ENCODE peak calls at places on chromosomes 16 and 17, in four cellular contexts. W is A549, I is PC-3, B is left ventricle myocardium inferior. K is an unnamed sample.
A peak's percentile ranks its signal among the peaks of the same experiment; 100 is the strongest.

GRCh38 chr17:6556121-6557039 is at the start of gene PITPNM3:
- DNase-seq in W (no peak), I (peak; percentile 38), B (no peak), K (no peak)

GRCh38 chr16:8949536-8950418 is 13.9 kb downstream of the USP7 start:
- DNase-seq in W (no peak), I (no peak), B (no peak), K (no peak)

GRCh38 chr16:64544859-64545258 is 577.0 kb downstream of the CDH11 start:
- DNase-seq in W (no peak), I (no peak), B (no peak), K (no peak)

GRCh38 chr17:37111329-37111728 is 162.6 kb downstream of the AATF start:
- DNase-seq in W (no peak), I (no peak), B (no peak), K (no peak)

GRCh38 chr17:57817299-57817698 is 32.5 kb downstream of the MRPS23 start:
- DNase-seq in W (no peak), I (no peak), B (no peak), K (no peak)

GRCh38 chr17:1709403-1709891 is 730 bp downstream of the TLCD2 start:
- DNase-seq in W (no peak), I (no peak), B (no peak), K (no peak)

GRCh38 chr16:21598676-21599157 is 660 bp upstream of the METTL9 start:
- DNase-seq in W (no peak), I (no peak), B (no peak), K (no peak)

GRCh38 chr17:64765191-64765889 is 103.2 kb upstream of the SMURF2 start:
- DNase-seq in W (no peak), I (peak; percentile 71), B (no peak), K (no peak)

GRCh38 chr17:74164446-74165045 is 38.9 kb upstream of the RPL38 start:
- DNase-seq in W (no peak), I (no peak), B (no peak), K (no peak)

GRCh38 chr17:40327735-40328385 is 18.9 kb downstream of the RARA start:
- DNase-seq in W (no peak), I (no peak), B (peak; percentile 71), K (no peak)

GRCh38 chr17:18026408-18026776 is 12.6 kb downstream of the ATPAF2 start:
- DNase-seq in W (no peak), I (peak; percentile 14), B (peak; percentile 56), K (peak; percentile 50)

GRCh38 chr17:74513987-74514631 is 17.2 kb downstream of the CD300LB start:
- DNase-seq in W (peak; percentile 55), I (peak; percentile 46), B (no peak), K (peak; percentile 18)

GRCh38 chr17:41004397-41004796 is 4.5 kb downstream of the KRTAP3-1 start:
- DNase-seq in W (no peak), I (no peak), B (no peak), K (no peak)

GRCh38 chr17:46896991-46897390 is 26.0 kb upstream of the GOSR2 start:
- DNase-seq in W (no peak), I (no peak), B (no peak), K (no peak)

GRCh38 chr17:76275382-76276068 is 10.4 kb downstream of the UBALD2 start:
- DNase-seq in W (no peak), I (no peak), B (no peak), K (no peak)

GRCh38 chr17:38590988-38591758 is 14.6 kb downstream of the SRCIN1 start:
- DNase-seq in W (no peak), I (peak; percentile 62), B (no peak), K (no peak)

GRCh38 chr17:39921323-39921722 is 2.9 kb upstream of the GSDMB start:
- DNase-seq in W (no peak), I (no peak), B (no peak), K (no peak)

GRCh38 chr17:37309051-37309450 is 66.7 kb upstream of the C17orf78 start:
- DNase-seq in W (no peak), I (no peak), B (no peak), K (no peak)

GRCh38 chr17:60161598-60162330 is 12.0 kb downstream of the CA4 start:
- DNase-seq in W (no peak), I (no peak), B (no peak), K (no peak)

GRCh38 chr17:4672055-4672630 is 30.7 kb upstream of the ALOX15 start:
- DNase-seq in W (no peak), I (no peak), B (no peak), K (no peak)

GRCh38 chr17:44095388-44095646 is 24.8 kb downstream of the G6PC3 start:
- DNase-seq in W (no peak), I (no peak), B (no peak), K (no peak)

GRCh38 chr16:4614571-4615388 is at the start of gene UBALD1:
- DNase-seq in W (peak; percentile 89), I (peak; percentile 88), B (peak; percentile 87), K (peak; percentile 44)

GRCh38 chr16:3158498-3159314 is 23.9 kb downstream of the ZNF213 start:
- DNase-seq in W (peak; percentile 95), I (peak; percentile 83), B (peak; percentile 83), K (peak; percentile 49)

GRCh38 chr17:78707923-78708322 is 74.2 kb downstream of the CYTH1 start:
- DNase-seq in W (no peak), I (no peak), B (no peak), K (no peak)

GRCh38 chr17:78708510-78708973 is 73.5 kb downstream of the CYTH1 start:
- DNase-seq in W (peak; percentile 99), I (peak; percentile 90), B (peak; percentile 65), K (peak; percentile 65)

GRCh38 chr17:78709688-78710290 is 72.3 kb downstream of the CYTH1 start:
- DNase-seq in W (no peak), I (no peak), B (no peak), K (no peak)

GRCh38 chr17:78710607-78711006 is 71.5 kb downstream of the CYTH1 start:
- DNase-seq in W (no peak), I (no peak), B (no peak), K (no peak)

DNA sequence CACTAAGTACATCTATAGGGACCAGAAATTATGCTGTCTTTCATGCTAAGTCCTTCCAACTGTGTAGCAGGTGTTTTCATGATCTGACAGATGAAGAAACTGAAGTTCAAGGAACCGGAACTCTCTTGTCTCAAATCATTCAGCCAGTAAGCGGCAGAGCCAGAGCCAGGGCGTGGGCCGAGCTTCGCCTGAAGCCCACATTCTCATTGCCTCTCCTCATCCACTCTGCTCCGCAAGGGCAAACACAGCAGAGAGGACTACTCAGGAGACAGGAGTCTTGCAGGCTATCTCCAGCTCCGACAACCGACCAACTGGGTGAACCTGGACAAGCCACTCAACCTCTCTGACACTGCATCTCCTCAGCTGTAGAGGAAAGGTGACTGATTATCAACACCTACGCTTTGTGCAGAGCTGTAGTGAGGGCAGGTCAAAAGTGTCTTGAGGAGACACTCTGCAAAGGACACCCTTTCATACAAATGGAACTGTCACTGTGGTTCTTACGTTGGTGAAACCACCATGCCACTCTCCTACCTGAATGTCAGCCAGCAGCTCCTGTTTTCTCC is 72.9 kb downstream of the CYTH1 start:
- DNase-seq in W (no peak), I (no peak), B (no peak), K (no peak)
- H3K4me3 ChIP-seq in W (no peak overlapping the region), I (no peak overlapping the region), B (no peak overlapping the region), K (no peak overlapping the region)

DNA sequence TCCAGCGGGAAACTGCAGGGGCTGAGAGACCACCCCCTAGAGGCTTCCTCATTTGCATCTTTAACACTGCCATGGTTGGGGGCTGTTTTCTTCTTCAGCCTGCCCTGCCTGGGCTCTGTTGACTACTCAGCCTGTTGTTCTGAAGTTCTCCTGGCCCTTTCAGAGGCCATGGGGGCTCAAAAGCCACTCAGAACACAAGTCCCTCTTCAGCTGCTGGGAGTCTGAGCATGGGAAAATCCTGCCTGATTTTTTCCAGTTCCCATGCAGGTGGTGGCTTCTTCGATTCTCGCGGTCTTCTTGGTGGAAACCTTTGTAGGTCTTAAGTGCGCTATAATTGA is 36.3 kb downstream of the PLCG2 start:
- DNase-seq in W (no peak), I (no peak), B (no peak), K (no peak)
- TF ChIP-seq CTCF in W (no peak), I (no peak), B (no peak), K (no peak)

GRCh38 chr16:57537596-57538234 is 1.3 kb upstream of the CCDC102A start:
- DNase-seq in W (no peak), I (no peak), B (no peak), K (no peak)
- H3K4me3 ChIP-seq in W (no peak overlapping the region), I (no peak overlapping the region), B (peak overlapping the region; percentile 94), K (no peak overlapping the region)

GRCh38 chr17:81438688-81439087 is 43.4 kb downstream of the BAHCC1 start:
- DNase-seq in W (no peak), I (no peak), B (no peak), K (no peak)

GRCh38 chr17:81439926-81440450 is 44.7 kb downstream of the BAHCC1 start:
- DNase-seq in W (no peak), I (no peak), B (no peak), K (no peak)

GRCh38 chr17:81442791-81443190 is 47.5 kb downstream of the BAHCC1 start:
- DNase-seq in W (no peak), I (no peak), B (no peak), K (no peak)

GRCh38 chr17:81438024-81438664 is 42.9 kb downstream of the BAHCC1 start:
- DNase-seq in W (no peak), I (no peak), B (no peak), K (no peak)

GRCh38 chr17:81440511-81441244 is 45.4 kb downstream of the BAHCC1 start:
- DNase-seq in W (peak; percentile 87), I (peak; percentile 25), B (no peak), K (no peak)
- TF ChIP-seq CTCF in W (peak; percentile 60), I (peak; percentile 71), B (peak; percentile 46), K (peak; percentile 60)

DNA sequence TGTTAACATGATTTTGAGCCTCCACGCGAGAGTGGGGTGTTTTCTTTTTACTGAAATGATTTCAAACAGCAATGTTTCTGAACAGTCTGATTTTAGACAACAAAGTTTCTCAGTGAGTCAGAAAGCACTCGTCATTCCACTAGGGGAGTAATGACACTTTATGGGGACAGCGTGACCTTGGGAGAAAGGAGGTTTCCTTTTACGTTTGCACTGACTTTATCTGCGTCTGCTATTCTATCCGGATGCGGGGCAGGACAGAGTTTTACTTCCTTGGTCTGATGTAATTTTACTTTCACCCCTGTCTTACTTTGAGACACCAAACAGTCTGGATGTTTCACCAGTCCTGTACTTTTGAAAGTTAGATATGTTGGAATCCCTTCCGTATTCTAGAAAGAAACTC is 20.7 kb downstream of the SLC47A1 start:
- DNase-seq in W (no peak), I (no peak), B (no peak), K (no peak)
- H3K4me3 ChIP-seq in W (no peak overlapping the region), I (no peak overlapping the region), B (no peak overlapping the region), K (no peak overlapping the region)

DNA sequence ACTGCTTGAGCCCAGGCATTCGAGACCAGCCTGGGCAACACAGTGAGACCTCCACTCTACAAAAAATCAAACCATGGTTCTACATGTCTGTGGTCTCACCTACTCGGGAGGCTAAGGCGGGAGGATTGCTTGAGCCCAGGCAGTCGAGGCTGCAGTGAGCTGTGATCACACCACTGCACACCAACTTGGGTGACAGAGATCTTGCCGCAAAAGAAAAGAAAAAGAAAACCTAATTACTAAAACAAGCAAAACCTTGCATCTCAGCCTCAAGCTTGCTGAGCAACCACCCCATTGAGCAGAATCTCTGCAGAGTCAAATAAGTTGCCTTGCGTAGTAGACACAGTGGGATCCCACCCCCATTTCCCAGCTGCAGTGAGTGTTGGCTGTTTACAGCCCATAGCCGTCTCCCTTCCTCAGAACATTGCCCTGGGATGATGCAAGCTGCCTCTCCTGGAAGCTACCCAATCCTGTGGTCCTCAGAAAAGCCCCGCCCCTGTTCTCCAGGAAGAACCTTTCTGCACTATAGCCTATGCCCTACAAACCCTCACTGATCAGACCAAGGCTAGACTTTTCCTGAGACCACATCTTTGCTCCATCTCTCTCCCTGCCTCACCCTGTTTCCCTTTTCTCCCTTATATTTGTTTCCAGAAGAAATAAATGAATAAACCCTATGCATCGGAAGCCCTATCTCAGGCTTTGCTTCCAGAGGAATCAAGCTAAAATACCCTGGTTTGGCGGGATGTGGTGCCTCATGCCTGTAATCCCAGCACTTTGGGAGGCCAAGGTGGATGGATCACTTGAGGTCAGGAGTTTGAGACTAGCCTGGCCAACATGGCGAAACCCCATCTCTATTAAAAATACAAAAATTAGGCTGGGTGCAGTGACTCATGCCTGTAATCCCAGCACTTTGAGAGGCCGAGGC is 16.7 kb upstream of the ERN2 start:
- DNase-seq in W (no peak), I (peak; percentile 35), B (no peak), K (no peak)
- TF ChIP-seq CTCF in W (no peak), I (no peak), B (no peak), K (no peak)

K was measured in astrocyte of the cerebellum.